ENCODE peak calls at places on chromosomes 1 and 21, in seven cellular contexts. U, A, I, H, Z, Y and R are unnamed samples. For H3K4me1, the result is how much of the 10 kb centered on the place peaks cover.

GRCh38 chr1:205939690-205940330 is 3.4 kb downstream of the SLC26A9 start:
- DNase-seq in H (no peak), U (no peak), Y (peak), I (peak), Z (no peak), A (no peak), R (no peak)

GRCh38 chr1:211382714-211383480 is 56.3 kb downstream of the TRAF5 start:
- DNase-seq in I (peak), Y (peak), U (peak), Z (peak), A (peak), H (peak), R (peak)

GRCh38 chr1:1759456-1760344 is 18.6 kb downstream of the NADK start:
- DNase-seq in U (no peak), Y (peak), A (no peak), H (no peak), Z (no peak), I (no peak), R (no peak)

GRCh38 chr1:221223281-221223680 is 344.0 kb downstream of the HLX start:
- DNase-seq in A (no peak), Z (no peak), H (no peak), I (no peak), U (no peak), Y (no peak), R (no peak)

GRCh38 chr1:222404710-222405109 is 143.2 kb downstream of the HHIPL2 start:
- DNase-seq in H (no peak), Z (no peak), A (no peak), Y (no peak), U (no peak), I (no peak), R (no peak)

GRCh38 chr21:15638856-15639549 is 90.8 kb upstream of the USP25 start:
- DNase-seq in A (no peak), I (no peak), U (no peak), Y (peak), H (no peak), Z (peak), R (no peak)

GRCh38 chr1:164834641-164835040 is 275.7 kb downstream of the PBX1 start:
- DNase-seq in Y (no peak), H (no peak), I (no peak), A (peak), U (no peak), Z (no peak), R (no peak)

GRCh38 chr1:121408354-121408753 is 223.6 kb downstream of the SRGAP2C start:
- DNase-seq in I (no peak), H (no peak), Y (no peak), A (no peak), Z (no peak), U (no peak), R (no peak)

GRCh38 chr1:221564891-221565290 is 177.0 kb downstream of the DUSP10 start:
- DNase-seq in Y (no peak), U (no peak), I (no peak), Z (no peak), H (no peak), A (no peak), R (no peak)

GRCh38 chr1:72060466-72060865 is 221.9 kb downstream of the NEGR1 start:
- DNase-seq in H (no peak), I (no peak), Z (no peak), U (no peak), A (no peak), Y (no peak), R (no peak)

GRCh38 chr1:117363591-117364048 is 3.6 kb upstream of the MAN1A2 start:
- DNase-seq in Y (no peak), H (peak), Z (no peak), U (no peak), A (no peak), I (no peak), R (no peak)

GRCh38 chr1:228902781-228903572 is 167.7 kb downstream of the RHOU start:
- DNase-seq in U (peak), Z (peak), I (no peak), Y (no peak), H (peak), A (peak), R (no peak)

GRCh38 chr21:25428537-25428936 is 178.7 kb downstream of the MRPL39 start:
- DNase-seq in H (no peak), A (peak), Z (no peak), U (no peak), I (no peak), Y (no peak), R (no peak)

GRCh38 chr1:10540277-10541005 is 65.7 kb downstream of the PEX14 start:
- DNase-seq in H (peak), A (peak), Y (no peak), I (no peak), Z (no peak), U (no peak), R (no peak)

GRCh38 chr1:192627901-192628300 is 8.0 kb upstream of the RGS13 start:
- DNase-seq in A (no peak), H (no peak), U (no peak), Z (no peak), I (no peak), Y (no peak), R (no peak)

GRCh38 chr1:244154882-244155531 is 103.9 kb downstream of the ZBTB18 start:
- DNase-seq in I (peak), A (no peak), Y (no peak), U (no peak), H (no peak), Z (no peak), R (no peak)

GRCh38 chr1:110726755-110727154 is 52.0 kb upstream of the KCNA3 start:
- DNase-seq in Y (no peak), Z (no peak), A (no peak), I (no peak), U (no peak), H (no peak), R (no peak)

GRCh38 chr1:44259090-44259489 is 45.8 kb downstream of the DMAP1 start:
- DNase-seq in U (no peak), A (no peak), Z (no peak), I (no peak), H (no peak), Y (no peak), R (no peak)

GRCh38 chr1:74652711-74653131 is 20.9 kb downstream of the ERICH3 start:
- DNase-seq in I (peak), A (peak), U (no peak), Y (no peak), H (peak), Z (peak), R (no peak)

GRCh38 chr1:3404301-3404700 is 50.2 kb upstream of the ARHGEF16 start:
- DNase-seq in H (no peak), U (no peak), Z (no peak), Y (no peak), A (no peak), I (no peak), R (no peak)

GRCh38 chr1:63487336-63488065 is 35.5 kb downstream of the ITGB3BP start:
- DNase-seq in I (no peak), Z (no peak), Y (no peak), A (peak), U (no peak), H (no peak), R (no peak)

GRCh38 chr1:157739229-157739901 is 37.6 kb downstream of the FCRL2 start:
- DNase-seq in H (no peak), U (no peak), A (no peak), Z (no peak), Y (no peak), I (peak), R (no peak)

GRCh38 chr1:83052865-83053264 is 946.1 kb downstream of the TTLL7 start:
- DNase-seq in Y (no peak), I (no peak), U (no peak), Z (no peak), H (no peak), A (no peak), R (no peak)

GRCh38 chr1:189606795-189607476 is 870.7 kb downstream of the BRINP3 start:
- DNase-seq in H (no peak), Y (no peak), I (no peak), Z (no peak), U (no peak), A (peak), R (no peak)

GRCh38 chr1:197467881-197468280 is 199.8 kb downstream of the CRB1 start:
- DNase-seq in H (peak), Y (no peak), Z (no peak), A (peak), I (no peak), U (no peak), R (no peak)

GRCh38 chr1:15425961-15426360 is 12.3 kb upstream of the CTRC start:
- DNase-seq in Y (no peak), A (no peak), I (no peak), U (no peak), H (no peak), Z (no peak), R (no peak)

GRCh38 chr1:208156310-208156709 is 87.9 kb downstream of the PLXNA2 start:
- DNase-seq in H (no peak), Y (no peak), A (no peak), U (no peak), I (no peak), Z (no peak), R (no peak)
- H3K4me1 ChIP-seq in H (under half), Y (half or more), A (under half), U (under half), I (under half), Z (under half), R (under half)

DNA sequence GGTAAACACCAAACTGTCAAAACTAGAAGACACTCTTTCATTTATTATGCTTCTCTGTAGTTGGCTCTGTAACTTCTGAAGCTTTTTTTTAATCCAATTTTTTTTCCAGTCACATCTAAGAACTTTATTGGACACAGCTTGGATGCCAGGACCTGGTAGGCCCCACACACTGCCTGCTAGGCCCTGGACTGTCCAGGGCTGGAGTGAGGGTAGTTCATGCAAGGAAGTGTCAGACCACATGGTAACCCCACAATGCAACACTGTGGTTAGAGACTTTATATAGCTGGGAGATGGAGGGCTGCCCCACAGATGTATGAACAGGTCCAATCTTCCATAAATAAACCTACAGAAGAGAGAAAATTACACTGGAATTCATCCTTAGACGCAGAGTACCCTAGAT is 7.1 kb downstream of the SLC2A1 start:
- DNase-seq in H (no peak), A (no peak), U (no peak), Z (no peak), I (no peak), Y (no peak), R (no peak)
- H3K4me1 ChIP-seq in H (under half), A (half or more), U (under half), Z (under half), I (half or more), Y (under half), R (half or more)

DNA sequence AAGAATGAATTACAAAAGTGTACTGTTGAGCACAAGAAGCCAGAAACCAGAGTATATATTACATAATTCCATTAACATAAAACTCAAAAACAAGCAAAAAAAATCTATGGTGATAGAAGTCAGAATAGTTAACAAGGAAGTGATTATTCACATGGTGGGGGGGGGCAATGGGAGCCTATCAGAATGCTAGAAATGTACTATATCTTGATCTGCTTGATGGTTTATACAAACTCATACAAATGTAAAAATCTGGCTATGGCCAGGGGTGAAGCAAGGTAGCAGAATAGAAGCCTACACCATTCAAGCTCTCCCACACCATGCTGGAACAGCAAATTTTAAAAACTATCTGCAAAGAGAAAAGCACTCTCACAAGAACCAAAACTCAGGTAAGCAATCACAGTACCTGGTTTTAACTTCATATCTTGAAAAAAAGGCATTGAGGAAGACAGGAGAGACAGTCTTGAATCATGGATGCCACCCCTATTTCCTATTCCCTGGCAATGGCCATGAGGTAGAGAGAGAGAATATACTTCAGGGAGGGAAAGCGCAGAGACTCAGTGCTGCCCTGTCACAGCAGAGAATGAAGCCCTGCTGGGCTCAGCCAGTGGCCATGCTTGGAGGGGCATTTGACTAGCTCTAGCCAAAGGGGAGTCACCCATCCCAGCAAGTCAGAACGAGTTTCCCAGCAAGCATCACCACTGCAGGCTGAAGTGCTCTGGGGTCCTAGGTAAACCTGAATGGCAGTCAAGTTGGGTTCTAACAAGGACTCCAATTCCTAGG is 73.8 kb downstream of the CDC42BPA start:
- DNase-seq in Z (no peak), H (no peak), Y (no peak), U (no peak), I (no peak), A (no peak), R (no peak)
- H3K4me1 ChIP-seq in Z (under half), H (under half), Y (under half), U (under half), I (under half), A (under half), R (under half)

GRCh38 chr21:43779660-43780059 is 3.6 kb upstream of the CSTB start:
- DNase-seq in H (no peak), Z (no peak), A (no peak), Y (no peak), I (no peak), U (no peak), R (no peak)
- H3K4me1 ChIP-seq in H (under half), Z (under half), A (under half), Y (under half), I (under half), U (under half), R (under half)

DNA sequence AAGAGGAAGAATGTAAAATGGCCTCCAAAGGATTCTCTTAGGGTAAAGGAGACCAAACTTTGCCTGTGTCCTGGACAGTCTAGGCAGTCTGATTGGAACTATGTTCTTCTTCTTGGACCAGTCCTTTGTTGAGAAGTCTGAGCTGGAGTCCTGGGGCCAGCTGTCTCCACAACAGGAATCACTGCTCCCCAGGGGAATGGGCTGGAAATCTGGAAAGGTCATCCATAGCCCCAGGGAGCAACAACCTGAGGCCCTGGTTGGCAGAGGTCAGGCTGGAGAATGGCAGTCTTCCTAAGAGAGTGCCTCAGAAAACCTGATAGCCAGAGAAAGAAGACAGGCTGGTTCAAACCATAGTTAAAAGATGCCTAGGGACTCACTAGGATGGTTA is 68.7 kb downstream of the PLXNA2 start:
- DNase-seq in A (no peak), Y (no peak), I (no peak), Z (no peak), U (no peak), H (no peak), R (no peak)
- H3K4me1 ChIP-seq in A (under half), Y (under half), I (under half), Z (under half), U (under half), H (under half), R (under half)

GRCh38 chr1:17013598-17014320 is 2.0 kb upstream of the ATP13A2 start:
- DNase-seq in Z (no peak), I (no peak), U (peak), H (no peak), Y (peak), A (no peak), R (no peak)
- H3K4me1 ChIP-seq in Z (under half), I (under half), U (under half), H (under half), Y (under half), A (under half), R (under half)

GRCh38 chr1:153779781-153780541 is 4.8 kb downstream of the SLC27A3 start:
- DNase-seq in I (no peak), H (no peak), Z (no peak), Y (no peak), U (no peak), A (no peak), R (no peak)
- H3K4me1 ChIP-seq in I (under half), H (under half), Z (under half), Y (under half), U (under half), A (under half), R (under half)

GRCh38 chr1:206946261-206946660 is at the start of gene PIGR:
- DNase-seq in Y (peak), I (no peak), H (no peak), A (no peak), U (no peak), Z (no peak), R (no peak)
- H3K4me1 ChIP-seq in Y (under half), I (under half), H (under half), A (under half), U (under half), Z (under half), R (under half)